ENCODE peak calls at places on chromosomes 2 and 18, in seven cellular contexts. One of them, this sample, is unnamed.

GRCh38 chr2:134917958-134918517 is 584 bp upstream of the CCNT2 start:
- DNase-seq in activated CD4-positive, alpha-beta T cell treated with anti-CD3 and anti-CD28 coated beads for 4 hours: peak; percentile 85
- DNase-seq in AG20443: no peak
- DNase-seq in activated naive CD4-positive, alpha-beta T cell treated with anti-CD3 and anti-CD28 coated beads for 36 hours: peak; percentile 94
- DNase-seq in HS-5: peak; percentile 76
- DNase-seq in H54: peak; percentile 61
- DNase-seq in kidney epithelial cell: peak; percentile 63
- DNase-seq in this sample: peak; percentile 50

GRCh38 chr2:33081691-33082090 is 134.9 kb downstream of the LTBP1 start:
- DNase-seq in activated CD4-positive, alpha-beta T cell treated with anti-CD3 and anti-CD28 coated beads for 4 hours: no peak
- DNase-seq in AG20443: no peak
- DNase-seq in activated naive CD4-positive, alpha-beta T cell treated with anti-CD3 and anti-CD28 coated beads for 36 hours: no peak
- DNase-seq in HS-5: no peak
- DNase-seq in H54: no peak
- DNase-seq in kidney epithelial cell: no peak
- DNase-seq in this sample: no peak

GRCh38 chr2:44691174-44691785 is 250.2 kb upstream of the SIX3 start:
- DNase-seq in activated CD4-positive, alpha-beta T cell treated with anti-CD3 and anti-CD28 coated beads for 4 hours: no peak
- DNase-seq in AG20443: no peak
- DNase-seq in activated naive CD4-positive, alpha-beta T cell treated with anti-CD3 and anti-CD28 coated beads for 36 hours: no peak
- DNase-seq in HS-5: no peak
- DNase-seq in H54: no peak
- DNase-seq in kidney epithelial cell: no peak
- DNase-seq in this sample: no peak

GRCh38 chr18:39260565-39260964 is 1695.0 kb upstream of the CELF4 start:
- DNase-seq in activated CD4-positive, alpha-beta T cell treated with anti-CD3 and anti-CD28 coated beads for 4 hours: no peak
- DNase-seq in AG20443: no peak
- DNase-seq in activated naive CD4-positive, alpha-beta T cell treated with anti-CD3 and anti-CD28 coated beads for 36 hours: no peak
- DNase-seq in HS-5: no peak
- DNase-seq in H54: no peak
- DNase-seq in kidney epithelial cell: no peak
- DNase-seq in this sample: no peak

GRCh38 chr2:174546519-174547506 is 50.8 kb downstream of the WIPF1 start:
- DNase-seq in activated CD4-positive, alpha-beta T cell treated with anti-CD3 and anti-CD28 coated beads for 4 hours: no peak
- DNase-seq in AG20443: peak; percentile 67
- DNase-seq in activated naive CD4-positive, alpha-beta T cell treated with anti-CD3 and anti-CD28 coated beads for 36 hours: peak; percentile 74
- DNase-seq in HS-5: no peak
- DNase-seq in H54: peak; percentile 39
- DNase-seq in kidney epithelial cell: no peak
- DNase-seq in this sample: no peak

GRCh38 chr2:171523969-171524401 is 1.7 kb downstream of the CYBRD1 start:
- DNase-seq in activated CD4-positive, alpha-beta T cell treated with anti-CD3 and anti-CD28 coated beads for 4 hours: no peak
- DNase-seq in AG20443: peak; percentile 32
- DNase-seq in activated naive CD4-positive, alpha-beta T cell treated with anti-CD3 and anti-CD28 coated beads for 36 hours: no peak
- DNase-seq in HS-5: no peak
- DNase-seq in H54: no peak
- DNase-seq in kidney epithelial cell: no peak
- DNase-seq in this sample: peak; percentile 36

GRCh38 chr2:24926602-24927252 is 6.7 kb upstream of the ADCY3 start:
- DNase-seq in activated CD4-positive, alpha-beta T cell treated with anti-CD3 and anti-CD28 coated beads for 4 hours: peak; percentile 29
- DNase-seq in AG20443: peak; percentile 82
- DNase-seq in activated naive CD4-positive, alpha-beta T cell treated with anti-CD3 and anti-CD28 coated beads for 36 hours: peak; percentile 84
- DNase-seq in HS-5: no peak
- DNase-seq in H54: no peak
- DNase-seq in kidney epithelial cell: no peak
- DNase-seq in this sample: no peak

GRCh38 chr2:74505448-74506246 is 1.8 kb downstream of the PCGF1 start:
- DNase-seq in activated CD4-positive, alpha-beta T cell treated with anti-CD3 and anti-CD28 coated beads for 4 hours: no peak
- DNase-seq in AG20443: no peak
- DNase-seq in activated naive CD4-positive, alpha-beta T cell treated with anti-CD3 and anti-CD28 coated beads for 36 hours: no peak
- DNase-seq in HS-5: no peak
- DNase-seq in H54: no peak
- DNase-seq in kidney epithelial cell: no peak
- DNase-seq in this sample: no peak

GRCh38 chr2:15142069-15142689 is 419.0 kb downstream of the NBAS start:
- DNase-seq in activated CD4-positive, alpha-beta T cell treated with anti-CD3 and anti-CD28 coated beads for 4 hours: peak; percentile 70
- DNase-seq in AG20443: no peak
- DNase-seq in activated naive CD4-positive, alpha-beta T cell treated with anti-CD3 and anti-CD28 coated beads for 36 hours: peak; percentile 90
- DNase-seq in HS-5: no peak
- DNase-seq in H54: no peak
- DNase-seq in kidney epithelial cell: no peak
- DNase-seq in this sample: no peak

GRCh38 chr2:10889741-10890215 is 22.0 kb upstream of the KCNF1 start:
- DNase-seq in activated CD4-positive, alpha-beta T cell treated with anti-CD3 and anti-CD28 coated beads for 4 hours: no peak
- DNase-seq in AG20443: no peak
- DNase-seq in activated naive CD4-positive, alpha-beta T cell treated with anti-CD3 and anti-CD28 coated beads for 36 hours: no peak
- DNase-seq in HS-5: no peak
- DNase-seq in H54: no peak
- DNase-seq in kidney epithelial cell: no peak
- DNase-seq in this sample: no peak

GRCh38 chr2:134576478-134576877 is 142.3 kb downstream of the TMEM163 start:
- DNase-seq in activated CD4-positive, alpha-beta T cell treated with anti-CD3 and anti-CD28 coated beads for 4 hours: no peak
- DNase-seq in AG20443: no peak
- DNase-seq in activated naive CD4-positive, alpha-beta T cell treated with anti-CD3 and anti-CD28 coated beads for 36 hours: no peak
- DNase-seq in HS-5: no peak
- DNase-seq in H54: no peak
- DNase-seq in kidney epithelial cell: no peak
- DNase-seq in this sample: no peak

GRCh38 chr2:96841707-96842495 is 1.9 kb downstream of the ANKRD23 start:
- DNase-seq in activated CD4-positive, alpha-beta T cell treated with anti-CD3 and anti-CD28 coated beads for 4 hours: no peak
- DNase-seq in AG20443: no peak
- DNase-seq in activated naive CD4-positive, alpha-beta T cell treated with anti-CD3 and anti-CD28 coated beads for 36 hours: no peak
- DNase-seq in HS-5: no peak
- DNase-seq in H54: no peak
- DNase-seq in kidney epithelial cell: no peak
- DNase-seq in this sample: no peak

GRCh38 chr2:176997074-176997791 is 215.4 kb upstream of the HNRNPA3 start:
- DNase-seq in activated CD4-positive, alpha-beta T cell treated with anti-CD3 and anti-CD28 coated beads for 4 hours: no peak
- DNase-seq in AG20443: peak; percentile 73
- DNase-seq in activated naive CD4-positive, alpha-beta T cell treated with anti-CD3 and anti-CD28 coated beads for 36 hours: peak; percentile 46
- DNase-seq in HS-5: peak; percentile 97
- DNase-seq in H54: peak; percentile 43
- DNase-seq in kidney epithelial cell: peak; percentile 39
- DNase-seq in this sample: peak; percentile 96

GRCh38 chr2:58680938-58681337 is 439.8 kb upstream of the FANCL start:
- DNase-seq in activated CD4-positive, alpha-beta T cell treated with anti-CD3 and anti-CD28 coated beads for 4 hours: no peak
- DNase-seq in AG20443: no peak
- DNase-seq in activated naive CD4-positive, alpha-beta T cell treated with anti-CD3 and anti-CD28 coated beads for 36 hours: no peak
- DNase-seq in HS-5: no peak
- DNase-seq in H54: no peak
- DNase-seq in kidney epithelial cell: no peak
- DNase-seq in this sample: no peak

This sample was measured in epithelial cell of proximal tubule.